ENCODE peak calls at places on chromosomes 16 and 17, in eight cellular contexts. D is left ventricle myocardium inferior, O is dorsolateral prefrontal cortex, U is spleen, S is sigmoid colon, E is A673, Z is heart right ventricle, T is stomach. M is an unnamed sample.

GRCh38 chr16:58814348-58814801 is 80.3 kb upstream of the GOT2 start:
- DNase-seq in T (peak), U (peak), D (peak), E (peak), S (no peak), Z (peak), O (no peak), M (peak)

GRCh38 chr17:80527016-80527645 is 17.5 kb upstream of the RPTOR start:
- DNase-seq in Z (no peak), O (no peak), T (no peak), D (no peak), S (no peak), E (no peak), U (no peak), M (no peak)

GRCh38 chr17:7997186-7997585 is 5.2 kb upstream of the GUCY2D start:
- DNase-seq in T (peak), E (peak), O (no peak), Z (peak), S (peak), U (peak), D (peak), M (peak)

GRCh38 chr16:83574388-83574787 is 233.4 kb upstream of the HSBP1 start:
- DNase-seq in U (no peak), E (no peak), O (no peak), T (no peak), S (no peak), Z (no peak), D (no peak), M (no peak)

GRCh38 chr17:79269620-79270019 is 195.0 kb downstream of the ENGASE start:
- DNase-seq in U (no peak), O (no peak), D (no peak), S (no peak), E (no peak), T (no peak), Z (no peak), M (no peak)

GRCh38 chr16:6573577-6573976 is 759.1 kb upstream of the RBFOX1 start:
- DNase-seq in U (no peak), O (peak), E (peak), T (no peak), S (no peak), D (peak), Z (no peak), M (peak)

GRCh38 chr17:14205992-14206461 is 30.6 kb downstream of the CDRT15 start:
- DNase-seq in S (no peak), Z (peak), O (no peak), U (peak), T (peak), E (no peak), D (peak), M (no peak)

GRCh38 chr16:55443855-55444254 is 35.1 kb upstream of the MMP2 start:
- DNase-seq in U (no peak), E (no peak), D (no peak), Z (no peak), S (no peak), O (no peak), T (no peak), M (no peak)

GRCh38 chr16:28188085-28188916 is 23.5 kb downstream of the XPO6 start:
- DNase-seq in Z (no peak), D (no peak), S (no peak), O (no peak), E (peak), U (no peak), T (no peak), M (no peak)
- H3K27ac ChIP-seq in Z (no peak), D (no peak), S (peak), O (no peak), E (peak), U (peak), T (no peak), M (no peak)

DNA sequence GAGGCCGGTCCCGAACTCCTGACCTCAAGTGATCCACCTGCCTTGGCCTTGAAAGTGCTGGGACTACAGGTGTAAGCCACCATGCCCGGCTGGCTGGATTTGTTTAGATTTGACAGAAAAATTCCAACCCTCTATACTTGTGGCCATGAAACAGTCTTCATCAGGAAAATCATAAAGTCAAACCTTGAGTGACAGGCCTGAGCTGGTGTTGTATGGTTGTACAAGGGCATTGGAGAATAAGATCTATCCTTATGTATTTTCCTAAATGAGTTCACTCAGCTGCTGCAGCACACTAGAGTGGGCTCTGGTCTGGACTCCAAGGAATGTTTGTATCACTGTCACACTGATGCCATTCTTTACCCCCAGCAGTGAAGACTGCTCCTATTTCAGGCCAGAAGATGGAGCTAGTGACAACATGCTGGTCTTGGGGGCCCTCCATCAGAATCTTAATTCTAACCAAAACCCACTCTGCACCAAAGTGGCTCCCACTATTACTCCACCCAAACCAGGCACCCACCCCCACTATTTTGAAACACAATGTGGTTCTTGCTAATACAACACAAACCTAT is 27.4 kb downstream of the SNX11 start:
- DNase-seq in S (no peak), Z (no peak), U (no peak), E (peak), D (no peak), O (no peak), T (no peak), M (peak)
- TF ChIP-seq CTCF in S (no peak), Z (no peak), U (no peak), E (peak), D (no peak), O (no peak), T (no peak), M (peak)

DNA sequence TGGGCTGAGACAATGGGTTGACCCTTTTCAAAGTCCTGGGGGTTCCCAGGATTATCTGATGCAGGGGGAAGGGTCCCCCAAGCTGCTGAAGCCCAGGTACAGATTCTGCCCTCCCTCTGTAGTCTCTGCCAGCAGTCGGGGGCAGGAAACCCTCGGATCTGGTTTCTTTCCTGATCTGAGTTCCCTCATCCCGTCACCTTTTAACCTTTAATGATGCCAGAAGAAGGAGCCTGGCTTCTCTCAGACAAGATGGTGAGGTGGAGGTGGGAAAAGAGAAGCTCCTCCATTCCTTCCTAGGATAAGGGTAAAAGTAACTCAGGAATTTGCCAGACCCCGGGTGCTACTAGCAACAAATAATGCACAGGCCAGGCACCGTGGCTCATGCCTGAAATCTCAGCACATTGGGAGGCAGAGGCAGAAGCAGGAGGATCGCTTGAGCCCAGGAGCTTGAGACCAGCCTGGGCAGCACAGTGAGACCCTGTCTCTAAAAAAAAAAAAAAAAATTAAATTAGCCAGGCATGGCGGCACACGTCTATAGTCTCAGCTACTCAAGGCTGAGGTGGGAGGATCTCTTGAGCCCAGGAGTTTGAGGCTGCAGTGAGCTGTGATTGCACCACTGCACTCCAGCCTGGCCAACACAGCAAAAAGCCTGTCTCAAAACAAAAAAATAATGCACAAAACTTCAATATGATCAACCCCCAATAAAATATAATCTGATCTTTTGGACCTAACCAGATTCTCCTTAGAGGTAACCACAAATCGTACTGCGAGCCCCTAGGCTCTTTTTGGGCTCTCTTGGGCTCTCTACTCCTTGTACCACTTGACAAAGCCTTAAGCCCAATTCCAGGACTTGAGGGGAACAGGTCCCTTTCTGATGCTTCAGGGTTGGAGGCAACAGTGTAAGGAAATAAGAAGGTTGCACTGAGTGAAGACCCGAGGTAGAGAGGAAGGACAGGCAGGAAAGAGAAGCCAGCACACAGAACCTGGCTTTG is 5.7 kb downstream of the CDC42EP4 start:
- DNase-seq in U (no peak), T (no peak), D (no peak), Z (no peak), O (no peak), E (no peak), S (no peak), M (no peak)
- H3K4me3 ChIP-seq in U (no peak), T (peak), D (peak), Z (peak), O (peak), E (peak), S (peak), M (no peak)

GRCh38 chr17:47739150-47739549 is 6.1 kb downstream of the TBX21 start:
- DNase-seq in U (peak), E (no peak), S (peak), Z (no peak), T (peak), D (no peak), O (no peak), M (no peak)

GRCh38 chr17:47738178-47738577 is 5.1 kb downstream of the TBX21 start:
- DNase-seq in U (no peak), O (no peak), D (no peak), Z (no peak), S (peak), E (no peak), T (no peak), M (no peak)

GRCh38 chr17:47742319-47743181 is 9.5 kb downstream of the TBX21 start:
- DNase-seq in E (no peak), D (no peak), U (peak), Z (no peak), T (no peak), O (no peak), S (peak), M (peak)

GRCh38 chr17:47741793-47742145 is 8.7 kb downstream of the TBX21 start:
- DNase-seq in S (no peak), O (no peak), E (no peak), T (no peak), Z (no peak), D (no peak), U (no peak), M (no peak)

GRCh38 chr17:47741109-47741792 is 8.2 kb downstream of the TBX21 start:
- DNase-seq in U (no peak), O (no peak), T (peak), Z (no peak), D (no peak), S (peak), E (no peak), M (no peak)
- H3K27ac ChIP-seq in U (peak), O (no peak), T (no peak), Z (no peak), D (no peak), S (no peak), E (no peak), M (no peak)